ENCODE peak calls at places on chromosome 2, in four cellular contexts. One of them, this sample, is unnamed.
A peak's percentile ranks its signal among the peaks of the same experiment; 100 is the strongest.

GRCh38 chr2:200026838-200027237 is 71.5 kb downstream of the MAIP1 start:
- DNase-seq in brain microvascular endothelial cell: no peak
- DNase-seq in MCF 10A: no peak
- DNase-seq in fibroblast of pulmonary artery: peak; percentile 3
- DNase-seq in this sample: no peak

GRCh38 chr2:233421091-233421816 is 67.0 kb downstream of the DGKD start:
- DNase-seq in brain microvascular endothelial cell: no peak
- DNase-seq in MCF 10A: no peak
- DNase-seq in fibroblast of pulmonary artery: no peak
- DNase-seq in this sample: no peak

GRCh38 chr2:122706757-122707223 is 951.3 kb downstream of the TSN start:
- DNase-seq in fibroblast of pulmonary artery: no peak
- DNase-seq in MCF 10A: peak; percentile 9
- DNase-seq in brain microvascular endothelial cell: no peak
- DNase-seq in this sample: no peak

GRCh38 chr2:620456-621302 is 56.5 kb downstream of the TMEM18 start:
- DNase-seq in brain microvascular endothelial cell: no peak
- DNase-seq in fibroblast of pulmonary artery: no peak
- DNase-seq in MCF 10A: no peak
- DNase-seq in this sample: no peak

GRCh38 chr2:83071352-83071751 is 1387.7 kb downstream of the SUCLG1 start:
- DNase-seq in fibroblast of pulmonary artery: no peak
- DNase-seq in brain microvascular endothelial cell: no peak
- DNase-seq in MCF 10A: no peak
- DNase-seq in this sample: no peak

GRCh38 chr2:8524823-8525222 is 157.0 kb upstream of the ID2 start:
- DNase-seq in brain microvascular endothelial cell: no peak
- DNase-seq in MCF 10A: no peak
- DNase-seq in fibroblast of pulmonary artery: no peak
- DNase-seq in this sample: no peak

GRCh38 chr2:219020604-219021365 is 20.5 kb downstream of the CFAP65 start:
- DNase-seq in fibroblast of pulmonary artery: peak; percentile 30
- DNase-seq in brain microvascular endothelial cell: no peak
- DNase-seq in MCF 10A: peak; percentile 61
- DNase-seq in this sample: no peak

GRCh38 chr2:158002079-158002478 is 99.6 kb upstream of the UPP2 start:
- DNase-seq in fibroblast of pulmonary artery: no peak
- DNase-seq in MCF 10A: no peak
- DNase-seq in brain microvascular endothelial cell: no peak
- DNase-seq in this sample: no peak

GRCh38 chr2:6644261-6644660 is 221.4 kb downstream of the CMPK2 start:
- DNase-seq in MCF 10A: peak; percentile 1
- DNase-seq in fibroblast of pulmonary artery: no peak
- DNase-seq in brain microvascular endothelial cell: no peak
- DNase-seq in this sample: no peak

GRCh38 chr2:182081602-182082260 is 96.1 kb downstream of the PPP1R1C start:
- DNase-seq in fibroblast of pulmonary artery: no peak
- DNase-seq in brain microvascular endothelial cell: no peak
- DNase-seq in MCF 10A: no peak
- DNase-seq in this sample: no peak

GRCh38 chr2:96092580-96092877 is 23.8 kb downstream of the ADRA2B start:
- DNase-seq in fibroblast of pulmonary artery: no peak
- DNase-seq in MCF 10A: no peak
- DNase-seq in brain microvascular endothelial cell: no peak
- DNase-seq in this sample: no peak

GRCh38 chr2:48508461-48509124 is 21.4 kb upstream of the STON1 start:
- DNase-seq in MCF 10A: no peak
- DNase-seq in brain microvascular endothelial cell: peak; percentile 63
- DNase-seq in fibroblast of pulmonary artery: peak; percentile 86
- DNase-seq in this sample: no peak

GRCh38 chr2:194087569-194087968 is 1569.5 kb upstream of the SLC39A10 start:
- DNase-seq in brain microvascular endothelial cell: no peak
- DNase-seq in fibroblast of pulmonary artery: peak; percentile 64
- DNase-seq in MCF 10A: peak; percentile 54
- DNase-seq in this sample: no peak

GRCh38 chr2:237449193-237449797 is 35.3 kb upstream of the COL6A3 start:
- DNase-seq in MCF 10A: no peak
- DNase-seq in brain microvascular endothelial cell: no peak
- DNase-seq in fibroblast of pulmonary artery: peak; percentile 68
- DNase-seq in this sample: no peak

GRCh38 chr2:39431592-39432316 is 5.3 kb downstream of the MAP4K3 start:
- DNase-seq in MCF 10A: peak; percentile 71
- DNase-seq in brain microvascular endothelial cell: no peak
- DNase-seq in fibroblast of pulmonary artery: peak; percentile 67
- DNase-seq in this sample: no peak

GRCh38 chr2:237264480-237265219 is 149.3 kb downstream of the COL6A3 start:
- DNase-seq in fibroblast of pulmonary artery: peak; percentile 68
- DNase-seq in brain microvascular endothelial cell: peak; percentile 97
- DNase-seq in MCF 10A: peak; percentile 88
- DNase-seq in this sample: no peak

GRCh38 chr2:21194828-21195227 is 71.1 kb downstream of the TDRD15 start:
- DNase-seq in fibroblast of pulmonary artery: no peak
- DNase-seq in MCF 10A: no peak
- DNase-seq in brain microvascular endothelial cell: no peak
- DNase-seq in this sample: no peak

GRCh38 chr2:9473985-9474360 is 378 bp upstream of the IAH1 start:
- DNase-seq in brain microvascular endothelial cell: no peak
- DNase-seq in fibroblast of pulmonary artery: peak; percentile 29
- DNase-seq in MCF 10A: no peak
- DNase-seq in this sample: no peak

GRCh38 chr2:1266311-1266710 is 147.0 kb upstream of the TPO start:
- DNase-seq in fibroblast of pulmonary artery: no peak
- DNase-seq in brain microvascular endothelial cell: no peak
- DNase-seq in MCF 10A: no peak
- DNase-seq in this sample: no peak

GRCh38 chr2:193294371-193294770 is 1099.6 kb upstream of the TMEFF2 start:
- DNase-seq in fibroblast of pulmonary artery: no peak
- DNase-seq in MCF 10A: no peak
- DNase-seq in brain microvascular endothelial cell: no peak
- DNase-seq in this sample: no peak

GRCh38 chr2:96800762-96801463 is 15.2 kb upstream of the CNNM3 start:
- DNase-seq in brain microvascular endothelial cell: peak; percentile 47
- DNase-seq in MCF 10A: peak; percentile 64
- DNase-seq in fibroblast of pulmonary artery: peak; percentile 61
- DNase-seq in this sample: peak; percentile 81

GRCh38 chr2:60555066-60555793 is 1.8 kb upstream of the BCL11A start:
- DNase-seq in MCF 10A: peak; percentile 72
- DNase-seq in brain microvascular endothelial cell: no peak
- DNase-seq in fibroblast of pulmonary artery: peak; percentile 80
- DNase-seq in this sample: no peak

GRCh38 chr2:9699139-9699823 is 68.5 kb upstream of the YWHAQ start:
- DNase-seq in MCF 10A: peak; percentile 48
- DNase-seq in fibroblast of pulmonary artery: peak; percentile 64
- DNase-seq in brain microvascular endothelial cell: peak; percentile 63
- DNase-seq in this sample: no peak

GRCh38 chr2:160278889-160279196 is 78.8 kb upstream of the ITGB6 start:
- DNase-seq in fibroblast of pulmonary artery: peak; percentile 78
- DNase-seq in MCF 10A: peak; percentile 34
- DNase-seq in brain microvascular endothelial cell: peak; percentile 25
- DNase-seq in this sample: no peak

GRCh38 chr2:218329027-218329825 is 27.4 kb upstream of the CATIP start:
- DNase-seq in MCF 10A: no peak
- DNase-seq in brain microvascular endothelial cell: no peak
- DNase-seq in fibroblast of pulmonary artery: no peak
- DNase-seq in this sample: no peak

GRCh38 chr2:39158351-39158750 is 37.5 kb upstream of the SOS1 start:
- DNase-seq in fibroblast of pulmonary artery: peak; percentile 16
- DNase-seq in MCF 10A: no peak
- DNase-seq in brain microvascular endothelial cell: peak; percentile 93
- DNase-seq in this sample: no peak

GRCh38 chr2:72579595-72580180 is 246.1 kb downstream of the EXOC6B start:
- DNase-seq in MCF 10A: peak; percentile 62
- DNase-seq in brain microvascular endothelial cell: no peak
- DNase-seq in fibroblast of pulmonary artery: peak; percentile 76
- DNase-seq in this sample: no peak

GRCh38 chr2:26430826-26431225 is 29.1 kb downstream of the DRC1 start:
- DNase-seq in brain microvascular endothelial cell: peak; percentile 27
- DNase-seq in fibroblast of pulmonary artery: peak; percentile 15
- DNase-seq in MCF 10A: no peak
- DNase-seq in this sample: no peak

GRCh38 chr2:23475036-23475435 is 90.1 kb downstream of the KLHL29 start:
- DNase-seq in brain microvascular endothelial cell: no peak
- DNase-seq in MCF 10A: no peak
- DNase-seq in fibroblast of pulmonary artery: no peak
- DNase-seq in this sample: no peak

GRCh38 chr2:115183144-115183543 is 740.7 kb downstream of the DPP10 start:
- DNase-seq in MCF 10A: no peak
- DNase-seq in brain microvascular endothelial cell: no peak
- DNase-seq in fibroblast of pulmonary artery: no peak
- DNase-seq in this sample: no peak

GRCh38 chr2:9478526-9478925 is 4.2 kb downstream of the IAH1 start:
- DNase-seq in brain microvascular endothelial cell: no peak
- DNase-seq in MCF 10A: no peak
- DNase-seq in fibroblast of pulmonary artery: no peak
- DNase-seq in this sample: no peak

GRCh38 chr2:104408266-104408665 is 445.6 kb upstream of the POU3F3 start:
- DNase-seq in fibroblast of pulmonary artery: no peak
- DNase-seq in MCF 10A: no peak
- DNase-seq in brain microvascular endothelial cell: no peak
- DNase-seq in this sample: no peak

GRCh38 chr2:168145011-168145410 is 102.4 kb downstream of the STK39 start:
- DNase-seq in fibroblast of pulmonary artery: no peak
- DNase-seq in brain microvascular endothelial cell: no peak
- DNase-seq in MCF 10A: no peak
- DNase-seq in this sample: no peak

GRCh38 chr2:96267159-96267971 is 1.3 kb downstream of the CIAO1 start:
- DNase-seq in fibroblast of pulmonary artery: peak; percentile 50
- DNase-seq in brain microvascular endothelial cell: no peak
- DNase-seq in MCF 10A: peak; percentile 34
- DNase-seq in this sample: no peak

GRCh38 chr2:23235292-23235691 is 149.7 kb upstream of the KLHL29 start:
- DNase-seq in MCF 10A: peak; percentile 31
- DNase-seq in brain microvascular endothelial cell: no peak
- DNase-seq in fibroblast of pulmonary artery: peak; percentile 2
- DNase-seq in this sample: no peak

GRCh38 chr2:110748489-110748867 is 16.1 kb downstream of the ACOXL start:
- DNase-seq in MCF 10A: no peak
- DNase-seq in brain microvascular endothelial cell: no peak
- DNase-seq in fibroblast of pulmonary artery: no peak
- DNase-seq in this sample: no peak

GRCh38 chr2:216634317-216635148 is 1.3 kb downstream of the IGFBP2 start:
- DNase-seq in MCF 10A: no peak
- DNase-seq in fibroblast of pulmonary artery: no peak
- DNase-seq in brain microvascular endothelial cell: no peak
- DNase-seq in this sample: no peak

GRCh38 chr2:120406566-120406965 is 60.6 kb downstream of the INHBB start:
- DNase-seq in brain microvascular endothelial cell: no peak
- DNase-seq in MCF 10A: no peak
- DNase-seq in fibroblast of pulmonary artery: no peak
- DNase-seq in this sample: no peak
- TF ChIP-seq CTCF in brain microvascular endothelial cell: no peak
- TF ChIP-seq CTCF in MCF 10A: no peak
- TF ChIP-seq CTCF in fibroblast of pulmonary artery: no peak
- TF ChIP-seq CTCF in this sample: no peak

GRCh38 chr2:53646788-53647187 is 120.8 kb upstream of the CHAC2 start:
- DNase-seq in MCF 10A: no peak
- DNase-seq in brain microvascular endothelial cell: no peak
- DNase-seq in fibroblast of pulmonary artery: no peak
- DNase-seq in this sample: no peak

GRCh38 chr2:53654364-53654763 is 113.2 kb upstream of the CHAC2 start:
- DNase-seq in MCF 10A: no peak
- DNase-seq in brain microvascular endothelial cell: no peak
- DNase-seq in fibroblast of pulmonary artery: no peak
- DNase-seq in this sample: no peak

GRCh38 chr2:53652131-53652530 is 115.5 kb upstream of the CHAC2 start:
- DNase-seq in brain microvascular endothelial cell: no peak
- DNase-seq in fibroblast of pulmonary artery: no peak
- DNase-seq in MCF 10A: no peak
- DNase-seq in this sample: no peak
- TF ChIP-seq CTCF in brain microvascular endothelial cell: no peak
- TF ChIP-seq CTCF in fibroblast of pulmonary artery: no peak
- TF ChIP-seq CTCF in MCF 10A: no peak
- TF ChIP-seq CTCF in this sample: no peak

DNA sequence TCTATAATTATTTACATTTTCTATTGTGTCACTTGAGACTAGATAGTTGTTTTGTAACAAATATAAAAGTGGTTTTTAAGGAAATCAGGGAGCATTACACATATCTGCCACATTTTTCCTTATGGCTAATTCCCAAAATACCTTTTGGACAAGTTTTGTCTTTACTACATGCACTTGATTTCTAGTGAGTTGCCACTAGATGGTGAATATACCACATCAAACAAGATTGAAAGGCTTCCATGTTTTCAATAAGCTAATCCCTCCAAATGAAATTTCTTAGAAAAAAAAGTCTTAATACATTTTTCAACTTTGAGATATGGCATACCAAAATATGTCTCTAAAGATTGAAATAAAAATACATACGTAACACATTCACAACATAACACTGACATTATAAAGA is 9.1 kb upstream of the HIBCH start:
- DNase-seq in brain microvascular endothelial cell: no peak
- DNase-seq in fibroblast of pulmonary artery: peak; percentile 49
- DNase-seq in MCF 10A: no peak
- DNase-seq in this sample: no peak
- TF ChIP-seq CTCF in brain microvascular endothelial cell: no peak
- TF ChIP-seq CTCF in fibroblast of pulmonary artery: peak; percentile 33
- TF ChIP-seq CTCF in MCF 10A: peak; percentile 15
- TF ChIP-seq CTCF in this sample: peak; percentile 25

GRCh38 chr2:19767876-19768275 is 133.9 kb downstream of the TTC32 start:
- DNase-seq in fibroblast of pulmonary artery: no peak
- DNase-seq in brain microvascular endothelial cell: no peak
- DNase-seq in MCF 10A: no peak
- DNase-seq in this sample: no peak

GRCh38 chr2:19774788-19775156 is 127.0 kb downstream of the TTC32 start:
- DNase-seq in brain microvascular endothelial cell: no peak
- DNase-seq in fibroblast of pulmonary artery: no peak
- DNase-seq in MCF 10A: no peak
- DNase-seq in this sample: no peak

GRCh38 chr2:19772981-19773380 is 128.8 kb downstream of the TTC32 start:
- DNase-seq in MCF 10A: no peak
- DNase-seq in fibroblast of pulmonary artery: no peak
- DNase-seq in brain microvascular endothelial cell: no peak
- DNase-seq in this sample: no peak

GRCh38 chr2:19764998-19765397 is 136.8 kb downstream of the TTC32 start:
- DNase-seq in MCF 10A: no peak
- DNase-seq in fibroblast of pulmonary artery: peak; percentile 79
- DNase-seq in brain microvascular endothelial cell: peak; percentile 23
- DNase-seq in this sample: no peak

GRCh38 chr2:19769513-19769912 is 132.3 kb downstream of the TTC32 start:
- DNase-seq in fibroblast of pulmonary artery: no peak
- DNase-seq in MCF 10A: peak; percentile 42
- DNase-seq in brain microvascular endothelial cell: no peak
- DNase-seq in this sample: no peak
- TF ChIP-seq CTCF in fibroblast of pulmonary artery: peak; percentile 40
- TF ChIP-seq CTCF in MCF 10A: peak; percentile 19
- TF ChIP-seq CTCF in brain microvascular endothelial cell: peak; percentile 29
- TF ChIP-seq CTCF in this sample: no peak

DNA sequence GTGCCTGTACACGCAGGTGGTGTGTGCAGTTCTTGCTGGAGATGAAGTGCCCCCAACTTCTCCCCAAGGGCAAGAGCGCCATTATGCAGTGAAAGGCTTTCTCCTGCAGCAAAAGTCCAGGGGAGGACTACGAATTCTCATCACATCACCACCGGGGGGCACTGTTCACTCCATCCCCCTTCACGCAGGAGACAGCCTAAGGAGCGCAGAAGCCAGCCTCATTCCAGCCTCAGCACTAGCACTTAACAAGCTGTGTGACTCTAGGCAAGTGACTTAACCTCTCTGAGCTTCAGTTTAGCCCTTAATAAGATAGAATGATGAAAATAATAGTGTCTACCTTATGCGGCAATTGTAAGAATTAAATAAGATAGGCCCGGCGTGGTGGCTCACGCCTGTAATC is 32.3 kb downstream of the DNMT3A start:
- DNase-seq in brain microvascular endothelial cell: peak; percentile 40
- DNase-seq in MCF 10A: peak; percentile 38
- DNase-seq in fibroblast of pulmonary artery: peak; percentile 65
- DNase-seq in this sample: peak; percentile 60
- TF ChIP-seq CTCF in brain microvascular endothelial cell: peak; percentile 73
- TF ChIP-seq CTCF in MCF 10A: peak; percentile 2
- TF ChIP-seq CTCF in fibroblast of pulmonary artery: peak; percentile 50
- TF ChIP-seq CTCF in this sample: peak; percentile 44

This sample was measured in D721Med.